ENCODE peak calls at places on chromosome X, in six cellular contexts. L is body of pancreas; C is naive thymus-derived CD8-positive, alpha-beta T cell; M is stimulated activated CD4-positive, alpha-beta T cell treated with anti-CD3 and anti-CD28 coated beads, Interleukin-12 subunit alpha, Interleukin-12 subunit beta, amount 100 ng/mL, for 24 hours; E is activated CD4-positive, alpha-beta T cell treated with anti-CD3 and anti-CD28 coated beads, Interleukin-2, amount 50 U/mL, for 4 hours; D is C1 segment of cervical spinal cord. I is an unnamed sample.

GRCh38 chrX:43677993-43678392 is 21.9 kb downstream of the MAOA start:
- DNase-seq in L (no peak), C (no peak), M (no peak), E (no peak), D (no peak), I (no peak)

GRCh38 chrX:13664026-13664425 is 11.1 kb downstream of the TCEANC start:
- DNase-seq in L (no peak), C (no peak), M (no peak), E (no peak), D (no peak), I (no peak)

GRCh38 chrX:124594017-124594651 is 247.8 kb downstream of the SH2D1A start:
- DNase-seq in L (no peak), C (no peak), M (no peak), E (no peak), D (no peak), I (no peak)

GRCh38 chrX:130179170-130179569 is 7.4 kb downstream of the RAB33A start:
- DNase-seq in L (no peak), C (no peak), M (no peak), E (no peak), D (no peak), I (no peak)

GRCh38 chrX:69034451-69034850 is 130.8 kb downstream of the PJA1 start:
- DNase-seq in L (no peak), C (no peak), M (no peak), E (no peak), D (no peak), I (no peak)

GRCh38 chrX:42946544-42947223 is 168.7 kb upstream of the PPP1R2C start:
- DNase-seq in L (no peak), C (no peak), M (no peak), E (peak; percentile 21), D (no peak), I (no peak)

GRCh38 chrX:49184294-49185061 is 1.7 kb downstream of the PRICKLE3 start:
- DNase-seq in L (peak; percentile 94), C (no peak), M (no peak), E (no peak), D (no peak), I (peak; percentile 14)

GRCh38 chrX:12701625-12702024 is 89.6 kb upstream of the PRPS2 start:
- DNase-seq in L (peak; percentile 78), C (no peak), M (no peak), E (peak; percentile 3), D (no peak), I (no peak)

GRCh38 chrX:111124418-111124817 is 28.4 kb downstream of the PAK3 start:
- DNase-seq in L (no peak), C (no peak), M (no peak), E (no peak), D (no peak), I (no peak)

GRCh38 chrX:22220941-22221340 is 51.8 kb upstream of the CBLL2 start:
- DNase-seq in L (no peak), C (no peak), M (no peak), E (no peak), D (no peak), I (no peak)

GRCh38 chrX:8967471-8967870 is 66.5 kb downstream of the FAM9B start:
- DNase-seq in L (no peak), C (no peak), M (no peak), E (no peak), D (no peak), I (no peak)

GRCh38 chrX:136879001-136879667 is 1.4 kb downstream of the RBMX start:
- DNase-seq in L (no peak), C (no peak), M (no peak), E (no peak), D (no peak), I (no peak)

GRCh38 chrX:139542652-139543051 is 12.1 kb downstream of the F9 start:
- DNase-seq in L (no peak), C (no peak), M (no peak), E (no peak), D (no peak), I (no peak)

GRCh38 chrX:133586443-133586842 is 171.2 kb upstream of the GPC4 start:
- DNase-seq in L (no peak), C (no peak), M (no peak), E (no peak), D (no peak), I (no peak)

GRCh38 chrX:136336623-136337022 is 35.9 kb downstream of the ADGRG4 start:
- DNase-seq in L (no peak), C (no peak), M (no peak), E (no peak), D (no peak), I (no peak)

GRCh38 chrX:68792083-68792482 is 36.7 kb upstream of the EFNB1 start:
- DNase-seq in L (no peak), C (no peak), M (no peak), E (no peak), D (no peak), I (no peak)

GRCh38 chrX:133892337-133892736 is 93.1 kb downstream of the GPC3 start:
- DNase-seq in L (no peak), C (no peak), M (no peak), E (no peak), D (no peak), I (no peak)

GRCh38 chrX:107454302-107454701 is 4.8 kb downstream of the FRMPD3 start:
- DNase-seq in L (no peak), C (no peak), M (no peak), E (no peak), D (no peak), I (no peak)

GRCh38 chrX:14776901-14777300 is 96.0 kb downstream of the FANCB start:
- DNase-seq in L (no peak), C (no peak), M (no peak), E (no peak), D (no peak), I (no peak)

GRCh38 chrX:130296743-130297142 is 28.0 kb upstream of the ZNF280C start:
- DNase-seq in L (no peak), C (no peak), M (no peak), E (no peak), D (no peak), I (no peak)

GRCh38 chrX:77788050-77788449 is 2.0 kb upstream of the ATRX start:
- DNase-seq in L (no peak), C (peak; percentile 60), M (no peak), E (no peak), D (no peak), I (no peak)

GRCh38 chrX:49878834-49879655 is at the start of gene USP27X:
- DNase-seq in L (peak; percentile 78), C (peak; percentile 87), M (peak; percentile 30), E (peak; percentile 76), D (peak; percentile 16), I (peak; percentile 74)

GRCh38 chrX:132615396-132616131 is 126.7 kb upstream of the MBNL3 start:
- DNase-seq in L (peak; percentile 57), C (no peak), M (peak; percentile 5), E (peak; percentile 19), D (no peak), I (peak; percentile 3)

GRCh38 chrX:56763556-56764152 is 34.6 kb downstream of the NBDY start:
- DNase-seq in L (peak; percentile 88), C (no peak), M (no peak), E (peak; percentile 27), D (no peak), I (no peak)

GRCh38 chrX:46125139-46125538 is 420.1 kb downstream of the ZNF674 start:
- DNase-seq in L (no peak), C (no peak), M (no peak), E (no peak), D (no peak), I (no peak)

GRCh38 chrX:119512145-119512800 is 44.0 kb downstream of the SLC25A5 start:
- DNase-seq in L (peak; percentile 77), C (no peak), M (no peak), E (no peak), D (no peak), I (no peak)

I was measured in effector CD8-positive, alpha-beta T cell.